ENCODE peak calls at places on chromosome 3, in six cellular contexts. One of them, this sample, is unnamed.
A peak's percentile ranks its signal among the peaks of the same experiment; 100 is the strongest.

GRCh38 chr3:49869525-49870126 is at the start of gene CAMKV:
- DNase-seq in astrocyte: no peak
- DNase-seq in mucosa of descending colon: no peak
- DNase-seq in uterus: no peak
- DNase-seq in omental fat pad: no peak
- DNase-seq in upper lobe of left lung: no peak
- DNase-seq in this sample: no peak

GRCh38 chr3:194928183-194928736 is 242.6 kb downstream of the FAM43A start:
- DNase-seq in astrocyte: peak; percentile 62
- DNase-seq in mucosa of descending colon: no peak
- DNase-seq in uterus: no peak
- DNase-seq in omental fat pad: no peak
- DNase-seq in upper lobe of left lung: no peak
- DNase-seq in this sample: no peak

GRCh38 chr3:117045143-117045542 is 335.6 kb downstream of the TUSC7 start:
- DNase-seq in astrocyte: no peak
- DNase-seq in mucosa of descending colon: no peak
- DNase-seq in uterus: no peak
- DNase-seq in omental fat pad: no peak
- DNase-seq in upper lobe of left lung: peak; percentile 35
- DNase-seq in this sample: no peak

GRCh38 chr3:8765528-8765927 is 3.9 kb downstream of the OXTR start:
- DNase-seq in astrocyte: no peak
- DNase-seq in mucosa of descending colon: no peak
- DNase-seq in uterus: no peak
- DNase-seq in omental fat pad: no peak
- DNase-seq in upper lobe of left lung: no peak
- DNase-seq in this sample: no peak

GRCh38 chr3:184002469-184002868 is 15.2 kb downstream of the ABCC5 start:
- DNase-seq in astrocyte: no peak
- DNase-seq in mucosa of descending colon: no peak
- DNase-seq in uterus: no peak
- DNase-seq in omental fat pad: no peak
- DNase-seq in upper lobe of left lung: no peak
- DNase-seq in this sample: no peak

GRCh38 chr3:193732827-193733226 is 139.8 kb downstream of the OPA1 start:
- DNase-seq in astrocyte: no peak
- DNase-seq in mucosa of descending colon: no peak
- DNase-seq in uterus: no peak
- DNase-seq in omental fat pad: no peak
- DNase-seq in upper lobe of left lung: no peak
- DNase-seq in this sample: no peak

GRCh38 chr3:179156775-179157174 is 8.6 kb downstream of the PIK3CA start:
- DNase-seq in astrocyte: no peak
- DNase-seq in mucosa of descending colon: no peak
- DNase-seq in uterus: no peak
- DNase-seq in omental fat pad: no peak
- DNase-seq in upper lobe of left lung: no peak
- DNase-seq in this sample: no peak

GRCh38 chr3:52232279-52233107 is 6.5 kb downstream of the TWF2 start:
- DNase-seq in astrocyte: no peak
- DNase-seq in mucosa of descending colon: peak; percentile 44
- DNase-seq in uterus: no peak
- DNase-seq in omental fat pad: no peak
- DNase-seq in upper lobe of left lung: peak; percentile 18
- DNase-seq in this sample: no peak

GRCh38 chr3:74789111-74789510 is 174.7 kb upstream of the CNTN3 start:
- DNase-seq in astrocyte: no peak
- DNase-seq in mucosa of descending colon: no peak
- DNase-seq in uterus: no peak
- DNase-seq in omental fat pad: no peak
- DNase-seq in upper lobe of left lung: no peak
- DNase-seq in this sample: no peak

GRCh38 chr3:143433787-143434378 is 314.3 kb downstream of the CHST2 start:
- DNase-seq in astrocyte: no peak
- DNase-seq in mucosa of descending colon: no peak
- DNase-seq in uterus: no peak
- DNase-seq in omental fat pad: no peak
- DNase-seq in upper lobe of left lung: no peak
- DNase-seq in this sample: no peak

GRCh38 chr3:49663831-49664230 is 10.3 kb upstream of the APEH start:
- DNase-seq in astrocyte: no peak
- DNase-seq in mucosa of descending colon: no peak
- DNase-seq in uterus: no peak
- DNase-seq in omental fat pad: no peak
- DNase-seq in upper lobe of left lung: no peak
- DNase-seq in this sample: no peak

GRCh38 chr3:52289747-52290595 is 2.3 kb downstream of the GLYCTK start:
- DNase-seq in astrocyte: no peak
- DNase-seq in mucosa of descending colon: peak; percentile 79
- DNase-seq in uterus: no peak
- DNase-seq in omental fat pad: no peak
- DNase-seq in upper lobe of left lung: no peak
- DNase-seq in this sample: no peak

GRCh38 chr3:136277634-136278033 is 27.5 kb downstream of the PCCB start:
- DNase-seq in astrocyte: no peak
- DNase-seq in mucosa of descending colon: no peak
- DNase-seq in uterus: no peak
- DNase-seq in omental fat pad: no peak
- DNase-seq in upper lobe of left lung: no peak
- DNase-seq in this sample: no peak

GRCh38 chr3:61250784-61251173 is 473 bp downstream of the FHIT start:
- DNase-seq in astrocyte: no peak
- DNase-seq in mucosa of descending colon: peak; percentile 70
- DNase-seq in uterus: peak; percentile 47
- DNase-seq in omental fat pad: no peak
- DNase-seq in upper lobe of left lung: peak; percentile 41
- DNase-seq in this sample: peak; percentile 74

GRCh38 chr3:18134386-18135082 is 290.6 kb downstream of the SATB1 start:
- DNase-seq in astrocyte: peak; percentile 71
- DNase-seq in mucosa of descending colon: no peak
- DNase-seq in uterus: no peak
- DNase-seq in omental fat pad: no peak
- DNase-seq in upper lobe of left lung: no peak
- DNase-seq in this sample: no peak

GRCh38 chr3:42497009-42497731 is 5.3 kb upstream of the VIPR1 start:
- DNase-seq in astrocyte: peak; percentile 61
- DNase-seq in mucosa of descending colon: no peak
- DNase-seq in uterus: no peak
- DNase-seq in omental fat pad: no peak
- DNase-seq in upper lobe of left lung: peak; percentile 45
- DNase-seq in this sample: peak; percentile 69

GRCh38 chr3:169252535-169252934 is 411.0 kb downstream of the MECOM start:
- DNase-seq in astrocyte: no peak
- DNase-seq in mucosa of descending colon: no peak
- DNase-seq in uterus: no peak
- DNase-seq in omental fat pad: no peak
- DNase-seq in upper lobe of left lung: no peak
- DNase-seq in this sample: no peak

GRCh38 chr3:150811984-150812383 is 49.0 kb upstream of the SIAH2 start:
- DNase-seq in astrocyte: no peak
- DNase-seq in mucosa of descending colon: no peak
- DNase-seq in uterus: no peak
- DNase-seq in omental fat pad: no peak
- DNase-seq in upper lobe of left lung: no peak
- DNase-seq in this sample: no peak

GRCh38 chr3:157280786-157281185 is 120.8 kb upstream of the CCNL1 start:
- DNase-seq in astrocyte: no peak
- DNase-seq in mucosa of descending colon: no peak
- DNase-seq in uterus: no peak
- DNase-seq in omental fat pad: no peak
- DNase-seq in upper lobe of left lung: no peak
- DNase-seq in this sample: no peak

GRCh38 chr3:11591401-11592266 is 52.1 kb downstream of the VGLL4 start:
- DNase-seq in astrocyte: peak; percentile 93
- DNase-seq in mucosa of descending colon: no peak
- DNase-seq in uterus: peak; percentile 54
- DNase-seq in omental fat pad: no peak
- DNase-seq in upper lobe of left lung: peak; percentile 53
- DNase-seq in this sample: no peak

GRCh38 chr3:188929138-188929537 is 242.6 kb upstream of the TPRG1 start:
- DNase-seq in astrocyte: no peak
- DNase-seq in mucosa of descending colon: no peak
- DNase-seq in uterus: no peak
- DNase-seq in omental fat pad: no peak
- DNase-seq in upper lobe of left lung: peak; percentile 45
- DNase-seq in this sample: no peak
- TF ChIP-seq CTCF in astrocyte: no peak
- TF ChIP-seq CTCF in mucosa of descending colon: no peak
- TF ChIP-seq CTCF in uterus: no peak
- TF ChIP-seq CTCF in omental fat pad: no peak
- TF ChIP-seq CTCF in upper lobe of left lung: peak; percentile 28
- TF ChIP-seq CTCF in this sample: no peak

GRCh38 chr3:123883656-123884257 is 375 bp downstream of the MYLK start:
- DNase-seq in astrocyte: no peak
- DNase-seq in mucosa of descending colon: peak; percentile 53
- DNase-seq in uterus: peak; percentile 26
- DNase-seq in omental fat pad: no peak
- DNase-seq in upper lobe of left lung: no peak
- DNase-seq in this sample: no peak

GRCh38 chr3:123881771-123882170 is 2.4 kb downstream of the MYLK start:
- DNase-seq in astrocyte: no peak
- DNase-seq in mucosa of descending colon: no peak
- DNase-seq in uterus: no peak
- DNase-seq in omental fat pad: no peak
- DNase-seq in upper lobe of left lung: no peak
- DNase-seq in this sample: no peak

GRCh38 chr3:123883111-123883510 is 1.0 kb downstream of the MYLK start:
- DNase-seq in astrocyte: no peak
- DNase-seq in mucosa of descending colon: no peak
- DNase-seq in uterus: no peak
- DNase-seq in omental fat pad: no peak
- DNase-seq in upper lobe of left lung: no peak
- DNase-seq in this sample: no peak

GRCh38 chr3:123884993-123885392 is 861 bp upstream of the MYLK start:
- DNase-seq in astrocyte: no peak
- DNase-seq in mucosa of descending colon: no peak
- DNase-seq in uterus: no peak
- DNase-seq in omental fat pad: no peak
- DNase-seq in upper lobe of left lung: no peak
- DNase-seq in this sample: no peak

DNA sequence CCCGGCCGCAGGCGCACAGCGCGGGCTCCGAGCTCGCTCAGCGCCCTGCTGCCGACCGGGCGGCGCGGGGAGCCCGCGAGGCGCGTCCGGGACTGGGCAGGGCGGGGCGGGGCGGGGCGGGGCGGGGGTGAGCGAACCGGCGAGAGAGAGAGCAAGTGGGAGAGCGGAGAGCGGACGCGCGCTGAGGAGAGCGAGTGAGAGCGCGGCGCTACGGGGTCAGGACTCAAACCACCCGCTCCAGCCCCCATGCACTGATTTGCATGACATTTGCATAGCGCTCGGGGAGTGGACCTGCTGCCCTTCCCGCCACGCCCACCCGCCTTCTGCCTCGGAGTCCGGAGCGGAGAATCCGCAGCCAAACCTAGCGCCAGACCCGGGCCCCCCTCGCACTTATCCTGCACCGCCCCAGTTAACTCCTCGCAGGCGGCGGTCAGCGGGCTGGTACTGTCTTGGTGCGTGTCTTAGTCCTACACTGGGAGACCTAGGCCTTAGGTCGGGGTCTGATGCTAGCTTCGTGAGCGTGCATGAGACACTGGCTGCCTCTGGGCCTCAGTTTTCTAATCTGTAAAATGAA is at the start of gene MYLK:
- DNase-seq in astrocyte: peak; percentile 96
- DNase-seq in mucosa of descending colon: peak; percentile 84
- DNase-seq in uterus: peak; percentile 72
- DNase-seq in omental fat pad: peak; percentile 50
- DNase-seq in upper lobe of left lung: peak; percentile 86
- DNase-seq in this sample: peak; percentile 77
- TF ChIP-seq CTCF in astrocyte: no peak
- TF ChIP-seq CTCF in mucosa of descending colon: no peak
- TF ChIP-seq CTCF in uterus: no peak
- TF ChIP-seq CTCF in omental fat pad: no peak
- TF ChIP-seq CTCF in upper lobe of left lung: no peak
- TF ChIP-seq CTCF in this sample: no peak

GRCh38 chr3:63462732-63463131 is 184.6 kb downstream of the SYNPR start:
- DNase-seq in astrocyte: no peak
- DNase-seq in mucosa of descending colon: no peak
- DNase-seq in uterus: no peak
- DNase-seq in omental fat pad: no peak
- DNase-seq in upper lobe of left lung: no peak
- DNase-seq in this sample: no peak
- TF ChIP-seq CTCF in astrocyte: no peak
- TF ChIP-seq CTCF in mucosa of descending colon: no peak
- TF ChIP-seq CTCF in uterus: no peak
- TF ChIP-seq CTCF in omental fat pad: no peak
- TF ChIP-seq CTCF in upper lobe of left lung: no peak
- TF ChIP-seq CTCF in this sample: no peak

DNA sequence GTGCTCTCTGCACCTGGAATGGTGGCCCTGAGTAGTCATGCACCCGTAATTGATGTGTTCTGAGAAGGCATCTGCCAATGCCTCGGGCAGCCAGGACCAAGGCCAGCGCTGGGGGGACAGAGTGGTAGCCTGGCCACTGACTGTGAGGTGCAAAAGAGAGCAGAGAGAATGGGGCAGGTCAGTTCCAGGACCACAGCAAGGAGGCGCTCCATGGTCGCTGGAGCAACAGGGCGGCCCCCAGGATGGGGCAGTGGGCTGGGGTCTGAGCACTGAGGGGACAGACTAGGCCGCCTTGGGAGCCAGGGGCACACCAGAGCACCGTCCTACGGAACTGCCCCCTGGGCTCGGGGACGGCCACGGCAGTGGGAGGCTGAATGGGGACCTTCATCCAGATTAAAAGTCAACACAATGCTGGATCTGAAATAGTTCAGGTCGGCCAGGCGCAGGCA is 48.3 kb upstream of the IQSEC1 start:
- DNase-seq in astrocyte: no peak
- DNase-seq in mucosa of descending colon: peak; percentile 20
- DNase-seq in uterus: no peak
- DNase-seq in omental fat pad: no peak
- DNase-seq in upper lobe of left lung: no peak
- DNase-seq in this sample: peak; percentile 44
- TF ChIP-seq CTCF in astrocyte: no peak
- TF ChIP-seq CTCF in mucosa of descending colon: no peak
- TF ChIP-seq CTCF in uterus: no peak
- TF ChIP-seq CTCF in omental fat pad: no peak
- TF ChIP-seq CTCF in upper lobe of left lung: no peak
- TF ChIP-seq CTCF in this sample: no peak